ENCODE peak calls at places on chromosomes 3 and 15, in nine cellular contexts. One of them, this sample, is unnamed. For H3K4me1, the result is how much of the 10 kb centered on the place peaks cover.

GRCh38 chr3:59248976-59249375 is 199.2 kb upstream of the CFAP20DC start:
- DNase-seq in transverse colon: no peak
- DNase-seq in CD8-positive, alpha-beta T cell: no peak
- DNase-seq in effector memory CD4-positive, alpha-beta T cell: no peak
- DNase-seq in IMR-90: no peak
- DNase-seq in breast epithelium: no peak
- DNase-seq in pancreas: no peak
- DNase-seq in endothelial cell of umbilical vein: peak
- DNase-seq in stomach: no peak
- DNase-seq in this sample: no peak

GRCh38 chr3:147360936-147361670 is 45.2 kb downstream of the ZIC4 start:
- DNase-seq in endothelial cell of umbilical vein: no peak
- DNase-seq in effector memory CD4-positive, alpha-beta T cell: no peak
- DNase-seq in pancreas: no peak
- DNase-seq in breast epithelium: no peak
- DNase-seq in IMR-90: no peak
- DNase-seq in CD8-positive, alpha-beta T cell: no peak
- DNase-seq in stomach: no peak
- DNase-seq in transverse colon: no peak
- DNase-seq in this sample: no peak

GRCh38 chr3:37471425-37471824 is 297.0 kb upstream of the LRRFIP2 start:
- DNase-seq in CD8-positive, alpha-beta T cell: no peak
- DNase-seq in pancreas: no peak
- DNase-seq in stomach: no peak
- DNase-seq in endothelial cell of umbilical vein: no peak
- DNase-seq in breast epithelium: no peak
- DNase-seq in transverse colon: no peak
- DNase-seq in effector memory CD4-positive, alpha-beta T cell: no peak
- DNase-seq in IMR-90: no peak
- DNase-seq in this sample: no peak

GRCh38 chr15:91752081-91752810 is 101.3 kb upstream of the SLCO3A1 start:
- DNase-seq in IMR-90: no peak
- DNase-seq in stomach: no peak
- DNase-seq in transverse colon: no peak
- DNase-seq in endothelial cell of umbilical vein: no peak
- DNase-seq in CD8-positive, alpha-beta T cell: no peak
- DNase-seq in breast epithelium: no peak
- DNase-seq in pancreas: no peak
- DNase-seq in effector memory CD4-positive, alpha-beta T cell: no peak
- DNase-seq in this sample: no peak

GRCh38 chr15:73930371-73930770 is 4.1 kb downstream of the LOXL1 start:
- DNase-seq in transverse colon: no peak
- DNase-seq in pancreas: no peak
- DNase-seq in breast epithelium: no peak
- DNase-seq in effector memory CD4-positive, alpha-beta T cell: no peak
- DNase-seq in endothelial cell of umbilical vein: no peak
- DNase-seq in CD8-positive, alpha-beta T cell: no peak
- DNase-seq in stomach: no peak
- DNase-seq in IMR-90: peak
- DNase-seq in this sample: peak

GRCh38 chr3:49244589-49245205 is 32.3 kb downstream of the C3orf62 start:
- DNase-seq in transverse colon: no peak
- DNase-seq in pancreas: peak
- DNase-seq in IMR-90: peak
- DNase-seq in CD8-positive, alpha-beta T cell: no peak
- DNase-seq in endothelial cell of umbilical vein: no peak
- DNase-seq in breast epithelium: no peak
- DNase-seq in stomach: no peak
- DNase-seq in effector memory CD4-positive, alpha-beta T cell: no peak
- DNase-seq in this sample: no peak

GRCh38 chr15:77659350-77660321 is 26.9 kb upstream of the LINGO1 start:
- DNase-seq in effector memory CD4-positive, alpha-beta T cell: no peak
- DNase-seq in IMR-90: peak
- DNase-seq in transverse colon: peak
- DNase-seq in endothelial cell of umbilical vein: peak
- DNase-seq in pancreas: peak
- DNase-seq in stomach: peak
- DNase-seq in CD8-positive, alpha-beta T cell: no peak
- DNase-seq in breast epithelium: no peak
- DNase-seq in this sample: no peak

GRCh38 chr15:41900526-41901380 is 6.9 kb upstream of the SPTBN5 start:
- DNase-seq in pancreas: no peak
- DNase-seq in IMR-90: no peak
- DNase-seq in transverse colon: no peak
- DNase-seq in stomach: no peak
- DNase-seq in endothelial cell of umbilical vein: no peak
- DNase-seq in CD8-positive, alpha-beta T cell: no peak
- DNase-seq in effector memory CD4-positive, alpha-beta T cell: no peak
- DNase-seq in breast epithelium: no peak
- DNase-seq in this sample: no peak

GRCh38 chr15:68434021-68434420 is 2.1 kb upstream of the ITGA11 start:
- DNase-seq in CD8-positive, alpha-beta T cell: no peak
- DNase-seq in endothelial cell of umbilical vein: no peak
- DNase-seq in transverse colon: no peak
- DNase-seq in IMR-90: no peak
- DNase-seq in pancreas: no peak
- DNase-seq in effector memory CD4-positive, alpha-beta T cell: no peak
- DNase-seq in stomach: no peak
- DNase-seq in breast epithelium: peak
- DNase-seq in this sample: no peak

GRCh38 chr3:32758375-32758753 is 59.4 kb upstream of the TRIM71 start:
- DNase-seq in endothelial cell of umbilical vein: no peak
- DNase-seq in stomach: no peak
- DNase-seq in effector memory CD4-positive, alpha-beta T cell: no peak
- DNase-seq in transverse colon: no peak
- DNase-seq in CD8-positive, alpha-beta T cell: no peak
- DNase-seq in IMR-90: peak
- DNase-seq in breast epithelium: no peak
- DNase-seq in pancreas: no peak
- DNase-seq in this sample: no peak

GRCh38 chr15:94239474-94239873 is 8.1 kb downstream of the MCTP2 start:
- DNase-seq in CD8-positive, alpha-beta T cell: no peak
- DNase-seq in breast epithelium: no peak
- DNase-seq in endothelial cell of umbilical vein: no peak
- DNase-seq in IMR-90: no peak
- DNase-seq in pancreas: no peak
- DNase-seq in stomach: no peak
- DNase-seq in transverse colon: no peak
- DNase-seq in effector memory CD4-positive, alpha-beta T cell: no peak
- DNase-seq in this sample: no peak

GRCh38 chr15:31843426-31844055 is 186.8 kb upstream of the CHRNA7 start:
- DNase-seq in stomach: no peak
- DNase-seq in endothelial cell of umbilical vein: no peak
- DNase-seq in breast epithelium: no peak
- DNase-seq in IMR-90: no peak
- DNase-seq in CD8-positive, alpha-beta T cell: no peak
- DNase-seq in transverse colon: no peak
- DNase-seq in pancreas: no peak
- DNase-seq in effector memory CD4-positive, alpha-beta T cell: no peak
- DNase-seq in this sample: no peak

GRCh38 chr15:49288411-49288810 is 118.4 kb downstream of the GALK2 start:
- DNase-seq in IMR-90: no peak
- DNase-seq in pancreas: no peak
- DNase-seq in breast epithelium: no peak
- DNase-seq in effector memory CD4-positive, alpha-beta T cell: no peak
- DNase-seq in stomach: no peak
- DNase-seq in endothelial cell of umbilical vein: no peak
- DNase-seq in CD8-positive, alpha-beta T cell: no peak
- DNase-seq in transverse colon: no peak
- DNase-seq in this sample: no peak

GRCh38 chr15:34708422-34708821 is 46.4 kb downstream of the GJD2 start:
- DNase-seq in IMR-90: peak
- DNase-seq in transverse colon: no peak
- DNase-seq in breast epithelium: no peak
- DNase-seq in endothelial cell of umbilical vein: peak
- DNase-seq in effector memory CD4-positive, alpha-beta T cell: no peak
- DNase-seq in pancreas: no peak
- DNase-seq in CD8-positive, alpha-beta T cell: no peak
- DNase-seq in stomach: no peak
- DNase-seq in this sample: no peak

GRCh38 chr3:179045719-179046402 is 25.7 kb downstream of the ZMAT3 start:
- DNase-seq in transverse colon: no peak
- DNase-seq in effector memory CD4-positive, alpha-beta T cell: no peak
- DNase-seq in IMR-90: no peak
- DNase-seq in CD8-positive, alpha-beta T cell: no peak
- DNase-seq in pancreas: no peak
- DNase-seq in stomach: no peak
- DNase-seq in breast epithelium: no peak
- DNase-seq in endothelial cell of umbilical vein: no peak
- DNase-seq in this sample: no peak

GRCh38 chr3:30492581-30493192 is 113.7 kb upstream of the TGFBR2 start:
- DNase-seq in breast epithelium: no peak
- DNase-seq in CD8-positive, alpha-beta T cell: no peak
- DNase-seq in endothelial cell of umbilical vein: no peak
- DNase-seq in pancreas: no peak
- DNase-seq in IMR-90: peak
- DNase-seq in stomach: no peak
- DNase-seq in transverse colon: no peak
- DNase-seq in effector memory CD4-positive, alpha-beta T cell: no peak
- DNase-seq in this sample: no peak

GRCh38 chr3:146160233-146160963 is 586 bp downstream of the PLOD2 start:
- DNase-seq in breast epithelium: peak
- DNase-seq in CD8-positive, alpha-beta T cell: no peak
- DNase-seq in effector memory CD4-positive, alpha-beta T cell: no peak
- DNase-seq in endothelial cell of umbilical vein: peak
- DNase-seq in IMR-90: peak
- DNase-seq in stomach: peak
- DNase-seq in pancreas: peak
- DNase-seq in transverse colon: peak
- DNase-seq in this sample: peak

GRCh38 chr15:48914717-48915116 is 36.8 kb downstream of the EID1 start:
- DNase-seq in endothelial cell of umbilical vein: no peak
- DNase-seq in stomach: no peak
- DNase-seq in IMR-90: no peak
- DNase-seq in pancreas: no peak
- DNase-seq in CD8-positive, alpha-beta T cell: no peak
- DNase-seq in breast epithelium: no peak
- DNase-seq in effector memory CD4-positive, alpha-beta T cell: no peak
- DNase-seq in transverse colon: no peak
- DNase-seq in this sample: no peak

GRCh38 chr3:134364936-134365765 is 9.1 kb downstream of the AMOTL2 start:
- DNase-seq in IMR-90: no peak
- DNase-seq in CD8-positive, alpha-beta T cell: no peak
- DNase-seq in breast epithelium: no peak
- DNase-seq in stomach: no peak
- DNase-seq in effector memory CD4-positive, alpha-beta T cell: no peak
- DNase-seq in transverse colon: no peak
- DNase-seq in pancreas: no peak
- DNase-seq in endothelial cell of umbilical vein: peak
- DNase-seq in this sample: no peak

GRCh38 chr3:71585891-71586809 is 2.6 kb upstream of the FOXP1 start:
- DNase-seq in pancreas: no peak
- DNase-seq in stomach: no peak
- DNase-seq in transverse colon: no peak
- DNase-seq in IMR-90: peak
- DNase-seq in effector memory CD4-positive, alpha-beta T cell: no peak
- DNase-seq in breast epithelium: no peak
- DNase-seq in endothelial cell of umbilical vein: peak
- DNase-seq in CD8-positive, alpha-beta T cell: peak
- DNase-seq in this sample: no peak

DNA sequence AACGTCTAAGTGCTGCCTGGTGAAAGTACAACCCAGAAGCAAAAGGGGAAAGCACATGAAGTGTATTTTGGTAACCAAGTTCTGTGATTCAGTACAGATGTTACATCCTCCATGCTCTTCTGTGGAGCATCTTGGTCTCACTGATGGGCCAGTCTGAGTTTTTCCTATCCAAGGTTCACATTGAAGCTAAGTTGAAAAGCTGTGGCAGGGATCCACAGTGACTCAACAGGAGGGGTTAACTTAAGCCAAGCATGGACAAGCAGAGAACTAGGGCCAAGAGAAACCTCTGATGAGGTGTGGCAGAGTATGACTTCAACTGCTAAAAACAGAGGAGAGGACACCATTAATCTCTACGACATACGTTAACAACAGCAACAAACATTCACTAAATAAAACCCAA is 268.2 kb upstream of the UBE2E2 start:
- DNase-seq in CD8-positive, alpha-beta T cell: no peak
- DNase-seq in IMR-90: no peak
- DNase-seq in transverse colon: no peak
- DNase-seq in pancreas: no peak
- DNase-seq in endothelial cell of umbilical vein: no peak
- DNase-seq in breast epithelium: no peak
- DNase-seq in stomach: no peak
- DNase-seq in effector memory CD4-positive, alpha-beta T cell: no peak
- DNase-seq in this sample: no peak
- H3K27ac ChIP-seq in CD8-positive, alpha-beta T cell: no peak
- H3K27ac ChIP-seq in IMR-90: no peak
- H3K27ac ChIP-seq in transverse colon: no peak
- H3K27ac ChIP-seq in pancreas: no peak
- H3K27ac ChIP-seq in endothelial cell of umbilical vein: no peak
- H3K27ac ChIP-seq in breast epithelium: no peak
- H3K27ac ChIP-seq in stomach: no peak
- H3K27ac ChIP-seq in effector memory CD4-positive, alpha-beta T cell: no peak
- H3K27ac ChIP-seq in this sample: no peak

GRCh38 chr15:55246567-55246966 is 43.0 kb downstream of the RAB27A start:
- DNase-seq in CD8-positive, alpha-beta T cell: no peak
- DNase-seq in effector memory CD4-positive, alpha-beta T cell: no peak
- DNase-seq in IMR-90: no peak
- DNase-seq in stomach: peak
- DNase-seq in breast epithelium: no peak
- DNase-seq in transverse colon: no peak
- DNase-seq in pancreas: no peak
- DNase-seq in endothelial cell of umbilical vein: no peak
- DNase-seq in this sample: no peak
- H3K4me1 ChIP-seq in CD8-positive, alpha-beta T cell: under half
- H3K4me1 ChIP-seq in effector memory CD4-positive, alpha-beta T cell: under half
- H3K4me1 ChIP-seq in IMR-90: under half
- H3K4me1 ChIP-seq in stomach: half or more
- H3K4me1 ChIP-seq in breast epithelium: under half
- H3K4me1 ChIP-seq in transverse colon: under half
- H3K4me1 ChIP-seq in pancreas: under half
- H3K4me1 ChIP-seq in endothelial cell of umbilical vein: under half
- H3K4me1 ChIP-seq in this sample: under half

GRCh38 chr3:152669560-152669959 is 165.4 kb upstream of the P2RY1 start:
- DNase-seq in stomach: no peak
- DNase-seq in effector memory CD4-positive, alpha-beta T cell: no peak
- DNase-seq in endothelial cell of umbilical vein: no peak
- DNase-seq in CD8-positive, alpha-beta T cell: no peak
- DNase-seq in IMR-90: no peak
- DNase-seq in transverse colon: no peak
- DNase-seq in pancreas: no peak
- DNase-seq in breast epithelium: no peak
- DNase-seq in this sample: no peak
- H3K27ac ChIP-seq in stomach: no peak
- H3K27ac ChIP-seq in effector memory CD4-positive, alpha-beta T cell: no peak
- H3K27ac ChIP-seq in endothelial cell of umbilical vein: no peak
- H3K27ac ChIP-seq in CD8-positive, alpha-beta T cell: no peak
- H3K27ac ChIP-seq in IMR-90: no peak
- H3K27ac ChIP-seq in transverse colon: no peak
- H3K27ac ChIP-seq in pancreas: no peak
- H3K27ac ChIP-seq in breast epithelium: no peak
- H3K27ac ChIP-seq in this sample: no peak

GRCh38 chr15:63491116-63491817 is 13.1 kb upstream of the USP3 start:
- DNase-seq in breast epithelium: no peak
- DNase-seq in pancreas: no peak
- DNase-seq in transverse colon: no peak
- DNase-seq in endothelial cell of umbilical vein: no peak
- DNase-seq in stomach: no peak
- DNase-seq in IMR-90: no peak
- DNase-seq in effector memory CD4-positive, alpha-beta T cell: no peak
- DNase-seq in CD8-positive, alpha-beta T cell: no peak
- DNase-seq in this sample: no peak
- H3K4me1 ChIP-seq in breast epithelium: under half
- H3K4me1 ChIP-seq in pancreas: under half
- H3K4me1 ChIP-seq in transverse colon: under half
- H3K4me1 ChIP-seq in endothelial cell of umbilical vein: under half
- H3K4me1 ChIP-seq in stomach: half or more
- H3K4me1 ChIP-seq in IMR-90: under half
- H3K4me1 ChIP-seq in effector memory CD4-positive, alpha-beta T cell: under half
- H3K4me1 ChIP-seq in CD8-positive, alpha-beta T cell: under half
- H3K4me1 ChIP-seq in this sample: half or more

GRCh38 chr3:47991341-47991740 is 24.9 kb downstream of the MAP4 start:
- DNase-seq in pancreas: no peak
- DNase-seq in transverse colon: no peak
- DNase-seq in CD8-positive, alpha-beta T cell: no peak
- DNase-seq in effector memory CD4-positive, alpha-beta T cell: no peak
- DNase-seq in endothelial cell of umbilical vein: no peak
- DNase-seq in stomach: no peak
- DNase-seq in IMR-90: no peak
- DNase-seq in breast epithelium: no peak
- DNase-seq in this sample: no peak
- H3K27ac ChIP-seq in pancreas: no peak
- H3K27ac ChIP-seq in transverse colon: no peak
- H3K27ac ChIP-seq in CD8-positive, alpha-beta T cell: no peak
- H3K27ac ChIP-seq in effector memory CD4-positive, alpha-beta T cell: no peak
- H3K27ac ChIP-seq in endothelial cell of umbilical vein: no peak
- H3K27ac ChIP-seq in stomach: no peak
- H3K27ac ChIP-seq in IMR-90: no peak
- H3K27ac ChIP-seq in breast epithelium: no peak
- H3K27ac ChIP-seq in this sample: no peak